ENCODE peak calls at places on chromosomes 11 and 22, in ten cellular contexts. J, H, L, F, X, G, Z, E, I and C are unnamed samples.

GRCh38 chr11:61913699-61914395 is 3.5 kb downstream of the RAB3IL1 start:
- DNase-seq in L (no peak), E (no peak), X (no peak), G (no peak), I (no peak), H (peak; percentile 10), F (no peak), J (no peak), Z (no peak), C (no peak)

GRCh38 chr11:47552086-47552580 is 799 bp downstream of the CELF1 start:
- DNase-seq in H (peak; percentile 25), L (peak; percentile 34), I (peak; percentile 57), F (no peak), E (peak; percentile 51), J (no peak), X (peak; percentile 59), Z (peak; percentile 35), G (peak; percentile 44), C (no peak)

GRCh38 chr22:50688448-50688847 is 15.8 kb downstream of the SHANK3 start:
- DNase-seq in J (no peak), F (no peak), X (no peak), Z (no peak), E (no peak), L (no peak), G (no peak), I (no peak), H (no peak), C (no peak)

GRCh38 chr22:31822523-31822922 is 68.7 kb downstream of the DEPDC5 start:
- DNase-seq in J (no peak), Z (no peak), X (no peak), G (no peak), I (no peak), E (no peak), H (no peak), F (no peak), L (no peak), C (no peak)

GRCh38 chr11:47329431-47329993 is 23.0 kb downstream of the MYBPC3 start:
- DNase-seq in Z (no peak), L (no peak), X (no peak), G (no peak), I (no peak), E (no peak), J (no peak), F (no peak), H (no peak), C (no peak)

GRCh38 chr11:133081020-133081419 is 451.3 kb downstream of the OPCML start:
- DNase-seq in Z (no peak), H (no peak), G (no peak), J (no peak), E (no peak), X (no peak), I (no peak), L (no peak), F (no peak), C (no peak)

GRCh38 chr11:106087815-106088435 is 10.5 kb downstream of the AASDHPPT start:
- DNase-seq in X (peak; percentile 23), F (no peak), G (peak; percentile 33), L (peak; percentile 19), Z (peak; percentile 52), J (peak; percentile 55), I (peak; percentile 57), E (peak; percentile 32), H (peak; percentile 46), C (no peak)

GRCh38 chr11:94767701-94768601 is at the start of gene AMOTL1:
- DNase-seq in G (peak; percentile 90), F (no peak), L (peak; percentile 94), H (peak; percentile 87), X (peak; percentile 70), Z (peak; percentile 91), I (peak; percentile 88), E (peak; percentile 92), J (peak; percentile 70), C (peak; percentile 33)

GRCh38 chr22:49815641-49816071 is 12.0 kb downstream of the BRD1 start:
- DNase-seq in G (no peak), X (peak; percentile 53), E (no peak), H (no peak), I (no peak), F (peak; percentile 15), L (no peak), J (no peak), Z (no peak), C (no peak)

GRCh38 chr22:47553436-47553835 is 791.0 kb downstream of the TBC1D22A start:
- DNase-seq in F (no peak), E (no peak), L (no peak), I (no peak), Z (no peak), G (no peak), J (no peak), H (no peak), X (no peak), C (no peak)
- H3K9me3 ChIP-seq in F (no peaks in the 10 kb centered on the region), E (peaks cover 82% of the 10 kb centered on the region), L (no peaks in the 10 kb centered on the region), I (peaks cover 7% of the 10 kb centered on the region), Z (no peaks in the 10 kb centered on the region), G (no peaks in the 10 kb centered on the region), J (no peaks in the 10 kb centered on the region), H (no peaks in the 10 kb centered on the region), X (peaks cover 9% of the 10 kb centered on the region), C (peaks cover 58% of the 10 kb centered on the region)

DNA sequence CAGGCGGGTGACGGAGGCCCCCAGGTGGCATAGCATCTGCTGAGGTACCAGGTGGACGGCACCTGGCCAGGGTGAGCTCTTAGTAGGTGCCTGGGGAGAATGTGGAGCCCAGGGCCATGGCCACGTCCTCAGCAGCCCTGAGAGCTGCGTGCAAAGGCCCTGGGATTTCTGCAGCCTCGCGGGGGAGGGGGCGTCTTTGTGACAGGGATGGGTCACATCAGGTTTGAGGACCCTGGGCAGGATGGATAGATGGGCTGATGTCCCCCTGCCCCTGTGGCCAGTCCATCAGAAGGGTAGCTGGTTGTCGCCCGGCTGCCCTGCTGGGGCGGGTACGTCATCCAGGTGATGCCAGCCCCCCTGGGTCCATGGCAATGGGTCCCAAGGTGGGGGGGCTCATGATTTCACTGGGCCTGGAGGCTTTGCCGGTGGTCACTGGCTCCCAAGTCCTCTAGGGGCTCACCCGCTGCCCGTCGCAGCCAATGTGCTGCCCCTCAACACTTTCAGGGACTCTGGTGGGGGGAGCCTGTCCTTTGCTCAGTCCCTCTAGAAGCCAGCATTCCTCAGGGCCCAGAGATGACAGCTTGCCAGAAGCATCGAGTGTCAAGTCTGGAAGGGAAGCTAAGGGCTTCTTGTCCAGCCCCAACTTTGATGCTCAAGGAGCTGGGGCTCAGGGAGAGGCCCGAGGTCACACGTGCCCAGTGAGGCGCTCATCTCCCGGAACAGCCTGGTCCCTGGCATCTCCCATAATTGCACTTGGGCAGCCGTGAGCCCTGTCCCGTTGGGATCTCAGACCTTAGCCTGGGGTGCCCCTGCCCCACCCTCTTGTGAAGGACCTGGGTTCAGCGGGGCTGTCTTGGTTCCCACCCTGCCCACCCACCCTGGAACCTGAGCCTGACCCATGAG is 777 bp downstream of the TBX10 start:
- DNase-seq in I (no peak), X (no peak), E (peak; percentile 23), L (no peak), Z (no peak), G (no peak), J (no peak), F (no peak), H (no peak), C (no peak)
- TF ChIP-seq CTCF in I (no peak), X (no peak), E (no peak), L (no peak), Z (no peak), G (no peak), J (no peak), F (no peak), H (no peak), C (no peak)

DNA sequence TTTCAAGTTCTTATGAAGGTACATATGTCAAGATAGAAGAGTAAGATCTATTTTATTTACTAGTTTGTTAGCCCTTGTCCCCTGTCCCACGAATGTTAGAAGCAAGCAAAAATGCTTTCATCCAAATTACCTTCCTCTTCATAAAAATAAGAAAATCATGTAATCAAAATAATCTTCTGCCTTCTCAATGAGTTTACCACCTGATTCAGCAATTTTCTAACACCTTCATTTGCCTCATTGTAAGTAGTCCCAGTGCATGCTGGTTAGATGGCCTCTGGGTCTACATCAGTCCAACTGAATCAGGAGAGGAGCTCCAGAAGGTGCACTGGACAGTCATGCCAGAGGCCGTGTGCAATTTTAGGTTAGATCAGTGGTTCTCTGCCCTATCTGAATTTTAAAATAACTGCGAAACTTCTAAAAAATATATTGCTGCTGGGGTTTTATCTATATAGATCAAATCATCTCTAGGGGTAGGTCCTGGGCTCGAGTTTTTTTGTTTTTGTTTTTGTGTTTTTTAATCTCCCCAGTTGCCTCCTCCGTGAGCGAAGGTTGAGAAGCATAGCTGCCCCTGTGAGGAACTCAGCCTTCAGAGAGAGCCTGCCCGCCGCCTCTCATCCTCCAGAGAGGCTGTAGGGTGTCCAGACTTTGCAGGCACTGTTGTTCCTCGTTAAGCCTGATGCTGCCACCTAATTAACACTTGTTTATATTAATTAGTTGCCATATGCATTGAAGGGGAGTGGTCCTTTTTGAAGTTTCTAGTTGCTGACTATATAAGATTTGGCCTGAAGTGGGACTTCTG is 32.2 kb downstream of the C22orf31 start:
- DNase-seq in Z (no peak), E (no peak), I (no peak), X (no peak), H (no peak), F (no peak), J (no peak), L (no peak), G (no peak), C (no peak)
- H3K27ac ChIP-seq in Z (no peak overlapping the region), E (no peak overlapping the region), I (peak overlapping the region; percentile 93), X (peak overlapping the region; percentile 97), H (peak overlapping the region; percentile 96), F (no peak overlapping the region), J (no peak overlapping the region), L (no peak overlapping the region), G (no peak overlapping the region), C (no peak overlapping the region)

DNA sequence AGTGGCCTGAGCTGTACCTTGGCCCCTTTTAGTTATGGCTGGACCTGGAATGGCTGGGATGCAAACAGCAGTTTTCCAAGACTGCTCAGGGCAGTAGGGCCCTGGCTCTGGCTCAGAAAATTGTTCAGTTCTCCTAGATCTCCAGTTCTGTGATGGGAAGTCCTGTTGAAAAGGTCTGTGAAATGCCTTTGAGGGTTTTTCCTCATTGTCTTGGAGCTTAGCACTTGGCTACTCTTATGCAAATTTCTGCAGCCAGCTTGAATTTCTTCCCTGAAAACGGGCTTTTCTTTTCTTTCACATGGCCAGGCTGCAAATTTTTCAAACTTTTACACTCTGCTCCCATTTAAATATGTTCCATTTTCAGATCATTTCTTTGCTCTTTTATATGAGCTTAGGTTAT is 33.2 kb downstream of the OR4A15 start:
- DNase-seq in J (no peak), E (no peak), G (no peak), Z (no peak), F (no peak), L (no peak), X (no peak), I (no peak), H (no peak), C (no peak)
- H3K9me3 ChIP-seq in J (no peaks in the 10 kb centered on the region), E (peaks cover 72% of the 10 kb centered on the region), G (no peaks in the 10 kb centered on the region), Z (no peaks in the 10 kb centered on the region), F (no peaks in the 10 kb centered on the region), L (no peaks in the 10 kb centered on the region), X (peaks cover 5% of the 10 kb centered on the region), I (no peaks in the 10 kb centered on the region), H (no peaks in the 10 kb centered on the region), C (peaks cover 13% of the 10 kb centered on the region)

GRCh38 chr11:117621226-117621625 is 175.8 kb downstream of the DSCAML1 start:
- DNase-seq in L (no peak), F (no peak), J (no peak), H (no peak), Z (no peak), I (no peak), G (no peak), X (no peak), E (no peak), C (no peak)
- TF ChIP-seq CTCF in L (peak; percentile 21), F (peak; percentile 65), J (no peak), H (no peak), Z (peak; percentile 65), I (peak; percentile 53), G (no peak), X (peak; percentile 42), E (peak; percentile 77), C (peak; percentile 59)